ENCODE peak calls at places on chromosomes 7 and 10, in eight cellular contexts. P is fibroblast of pulmonary artery; G is kidney epithelial cell; R is BJ; J is activated CD4-positive, alpha-beta T cell treated with anti-CD3 and anti-CD28 coated beads, Interleukin-2, amount 50 U/mL, for 24 hours; I is psoas muscle; Z is SW480; B is activated naive CD4-positive, alpha-beta T cell treated with anti-CD3 and anti-CD28 coated beads, Interleukin-2, amount 50 U/mL, for 16 hours. S is an unnamed sample.

GRCh38 chr7:139747662-139748372 is 30.0 kb downstream of the HIPK2 start:
- DNase-seq in P (no peak), G (no peak), R (no peak), J (no peak), I (no peak), Z (no peak), B (no peak), S (no peak)

GRCh38 chr7:1743481-1744230 is 73.6 kb downstream of the ELFN1 start:
- DNase-seq in P (no peak), G (no peak), R (no peak), J (no peak), I (no peak), Z (no peak), B (no peak), S (no peak)

GRCh38 chr7:116561697-116562483 is 37.1 kb downstream of the CAV1 start:
- DNase-seq in P (no peak), G (no peak), R (no peak), J (no peak), I (peak), Z (no peak), B (no peak), S (no peak)

GRCh38 chr7:30116771-30117170 is 18.0 kb upstream of the MTURN start:
- DNase-seq in P (peak), G (no peak), R (peak), J (no peak), I (peak), Z (no peak), B (no peak), S (no peak)

GRCh38 chr7:104603957-104604356 is 275.6 kb downstream of the LHFPL3 start:
- DNase-seq in P (no peak), G (no peak), R (no peak), J (no peak), I (no peak), Z (no peak), B (no peak), S (no peak)

GRCh38 chr10:49277973-49278372 is 21.0 kb upstream of the C10orf71 start:
- DNase-seq in P (no peak), G (no peak), R (no peak), J (no peak), I (no peak), Z (no peak), B (no peak), S (no peak)

GRCh38 chr7:132825222-132825621 is 249.0 kb upstream of the PLXNA4 start:
- DNase-seq in P (no peak), G (no peak), R (no peak), J (no peak), I (no peak), Z (no peak), B (no peak), S (no peak)

GRCh38 chr7:70788276-70788675 is 343.7 kb upstream of the GALNT17 start:
- DNase-seq in P (no peak), G (no peak), R (no peak), J (no peak), I (no peak), Z (no peak), B (no peak), S (peak)

GRCh38 chr10:70162892-70163201 is 7.5 kb downstream of the SAR1A start:
- DNase-seq in P (no peak), G (no peak), R (no peak), J (no peak), I (no peak), Z (no peak), B (peak), S (peak)